ENCODE peak calls at places on chromosomes 1 and 21, in four cellular contexts. Z, J, U and L are unnamed samples.

GRCh38 chr1:243582321-243582720 is 267.7 kb downstream of the AKT3 start:
- DNase-seq in U (no peak), Z (peak; percentile 85), J (no peak), L (peak; percentile 76)

GRCh38 chr1:50774759-50775351 is 185.2 kb downstream of the FAF1 start:
- DNase-seq in Z (peak; percentile 78), U (peak; percentile 63), J (peak; percentile 49), L (peak; percentile 67)

GRCh38 chr1:206479164-206480125 is 9.2 kb downstream of the IKBKE start:
- DNase-seq in U (peak; percentile 83), Z (peak; percentile 87), J (peak; percentile 66), L (peak; percentile 78)

GRCh38 chr1:8133657-8134430 is 107.7 kb upstream of the ERRFI1 start:
- DNase-seq in J (no peak), U (no peak), Z (peak; percentile 97), L (peak; percentile 96)

GRCh38 chr1:14653461-14653960 is 55.0 kb downstream of the KAZN start:
- DNase-seq in Z (no peak), J (no peak), U (no peak), L (no peak)

GRCh38 chr1:48681476-48682305 is 95.0 kb downstream of the BEND5 start:
- DNase-seq in Z (no peak), J (no peak), U (no peak), L (no peak)

GRCh38 chr1:86872086-86872485 is 41.8 kb downstream of the SELENOF start:
- DNase-seq in U (no peak), J (peak; percentile 11), Z (peak; percentile 45), L (peak; percentile 31)

GRCh38 chr1:57410532-57410931 is 13.3 kb downstream of the DAB1 start:
- DNase-seq in J (no peak), U (no peak), Z (no peak), L (no peak)

GRCh38 chr1:115314765-115315164 is 23.3 kb downstream of the NGF start:
- DNase-seq in Z (peak; percentile 56), U (no peak), J (no peak), L (peak; percentile 92)

GRCh38 chr21:36319767-36320420 is at the start of gene MORC3:
- DNase-seq in J (peak; percentile 98), Z (peak; percentile 99), U (peak; percentile 99), L (peak; percentile 99)

GRCh38 chr1:26820784-26821269 is 5.7 kb upstream of the ZDHHC18 start:
- DNase-seq in Z (no peak), J (no peak), U (peak; percentile 84), L (no peak)

GRCh38 chr1:238913210-238913609 is 473.2 kb upstream of the CHRM3 start:
- DNase-seq in J (no peak), Z (no peak), U (no peak), L (no peak)

GRCh38 chr1:17564458-17565393 is 25.2 kb downstream of the ARHGEF10L start:
- DNase-seq in U (no peak), Z (no peak), J (no peak), L (no peak)

GRCh38 chr1:163072658-163073057 is 3.5 kb downstream of the RGS4 start:
- DNase-seq in U (no peak), Z (peak; percentile 74), J (no peak), L (peak; percentile 56)

GRCh38 chr1:69455718-69456117 is 112.0 kb upstream of the LRRC7 start:
- DNase-seq in J (no peak), U (no peak), Z (no peak), L (no peak)

GRCh38 chr1:156583821-156584622 is 4.5 kb downstream of the TTC24 start:
- DNase-seq in Z (peak; percentile 93), U (peak; percentile 93), J (peak; percentile 65), L (peak; percentile 86)

GRCh38 chr1:180643693-180644092 is 11.9 kb downstream of the XPR1 start:
- DNase-seq in U (no peak), Z (peak; percentile 60), J (peak; percentile 52), L (peak; percentile 65)

GRCh38 chr1:78339490-78339889 is 151.3 kb upstream of the PTGFR start:
- DNase-seq in U (no peak), Z (peak; percentile 77), J (no peak), L (peak; percentile 88)

GRCh38 chr1:156959414-156959813 is 39.0 kb downstream of the LRRC71 start:
- DNase-seq in Z (no peak), U (peak; percentile 50), J (no peak), L (peak; percentile 72)

GRCh38 chr1:205588691-205589445 is 42.9 kb downstream of the ELK4 start:
- DNase-seq in J (no peak), U (peak; percentile 49), Z (peak; percentile 51), L (peak; percentile 70)

GRCh38 chr1:40919475-40920011 is 57.4 kb upstream of the CITED4 start:
- DNase-seq in Z (no peak), J (peak; percentile 72), U (no peak), L (no peak)

GRCh38 chr1:175129997-175130648 is 62.5 kb downstream of the KIAA0040 start:
- DNase-seq in Z (peak; percentile 36), J (no peak), U (peak; percentile 50), L (peak; percentile 28)

GRCh38 chr1:113928950-113929749 is at the start of gene HIPK1:
- DNase-seq in U (peak; percentile 93), J (peak; percentile 83), Z (peak; percentile 85), L (peak; percentile 89)

GRCh38 chr21:46226920-46227599 is 1.5 kb downstream of the LSS start:
- DNase-seq in Z (peak; percentile 91), U (peak; percentile 63), J (no peak), L (peak; percentile 81)

GRCh38 chr1:236864996-236865877 is 70.1 kb downstream of the MTR start:
- DNase-seq in Z (no peak), U (no peak), J (no peak), L (no peak)

GRCh38 chr1:2976180-2976562 is 45.1 kb upstream of the ACTRT2 start:
- DNase-seq in Z (no peak), J (no peak), U (no peak), L (no peak)

GRCh38 chr1:10663668-10664035 is 132.8 kb downstream of the CASZ1 start:
- DNase-seq in U (no peak), J (no peak), Z (no peak), L (no peak)